ENCODE peak calls at places on chromosomes 5 and 9, in ten cellular contexts. One of them, this sample, is unnamed.

GRCh38 chr9:112751059-112751795 is 667 bp downstream of the SNX30 start:
- DNase-seq in ovary: peak; percentile 31
- DNase-seq in uterus: peak; percentile 35
- DNase-seq in esophagus squamous epithelium: no peak
- DNase-seq in K562: peak; percentile 52
- DNase-seq in heart left ventricle: peak; percentile 40
- DNase-seq in sigmoid colon: peak; percentile 72
- DNase-seq in tibial nerve: no peak
- DNase-seq in transverse colon: peak; percentile 68
- DNase-seq in Peyer's patch: peak; percentile 64
- DNase-seq in this sample: peak; percentile 94

GRCh38 chr9:81239388-81239787 is 450.0 kb downstream of the TLE1 start:
- DNase-seq in ovary: no peak
- DNase-seq in uterus: no peak
- DNase-seq in esophagus squamous epithelium: no peak
- DNase-seq in K562: no peak
- DNase-seq in heart left ventricle: no peak
- DNase-seq in sigmoid colon: no peak
- DNase-seq in tibial nerve: no peak
- DNase-seq in transverse colon: no peak
- DNase-seq in Peyer's patch: no peak
- DNase-seq in this sample: no peak

GRCh38 chr5:173495225-173495904 is 121.1 kb downstream of the BOD1 start:
- DNase-seq in ovary: no peak
- DNase-seq in uterus: no peak
- DNase-seq in esophagus squamous epithelium: no peak
- DNase-seq in K562: no peak
- DNase-seq in heart left ventricle: peak; percentile 34
- DNase-seq in sigmoid colon: no peak
- DNase-seq in tibial nerve: no peak
- DNase-seq in transverse colon: no peak
- DNase-seq in Peyer's patch: no peak
- DNase-seq in this sample: no peak

GRCh38 chr5:170333161-170333909 is 35.8 kb upstream of the LCP2 start:
- DNase-seq in ovary: no peak
- DNase-seq in uterus: no peak
- DNase-seq in esophagus squamous epithelium: no peak
- DNase-seq in K562: no peak
- DNase-seq in heart left ventricle: no peak
- DNase-seq in sigmoid colon: no peak
- DNase-seq in tibial nerve: no peak
- DNase-seq in transverse colon: peak; percentile 43
- DNase-seq in Peyer's patch: peak; percentile 74
- DNase-seq in this sample: no peak

GRCh38 chr5:137617806-137618205 is 118.1 kb downstream of the KLHL3 start:
- DNase-seq in ovary: no peak
- DNase-seq in uterus: no peak
- DNase-seq in esophagus squamous epithelium: no peak
- DNase-seq in K562: no peak
- DNase-seq in heart left ventricle: no peak
- DNase-seq in sigmoid colon: no peak
- DNase-seq in tibial nerve: no peak
- DNase-seq in transverse colon: no peak
- DNase-seq in Peyer's patch: no peak
- DNase-seq in this sample: peak; percentile 42

GRCh38 chr5:54093081-54093492 is 217.3 kb downstream of the ARL15 start:
- DNase-seq in ovary: no peak
- DNase-seq in uterus: no peak
- DNase-seq in esophagus squamous epithelium: no peak
- DNase-seq in K562: no peak
- DNase-seq in heart left ventricle: no peak
- DNase-seq in sigmoid colon: no peak
- DNase-seq in tibial nerve: no peak
- DNase-seq in transverse colon: no peak
- DNase-seq in Peyer's patch: no peak
- DNase-seq in this sample: no peak

GRCh38 chr5:91166040-91166807 is 216.9 kb downstream of the ARRDC3 start:
- DNase-seq in ovary: no peak
- DNase-seq in uterus: no peak
- DNase-seq in esophagus squamous epithelium: no peak
- DNase-seq in K562: no peak
- DNase-seq in heart left ventricle: no peak
- DNase-seq in sigmoid colon: no peak
- DNase-seq in tibial nerve: no peak
- DNase-seq in transverse colon: no peak
- DNase-seq in Peyer's patch: no peak
- DNase-seq in this sample: no peak

GRCh38 chr5:123209163-123210013 is 120.3 kb downstream of the PRDM6 start:
- DNase-seq in ovary: no peak
- DNase-seq in uterus: no peak
- DNase-seq in esophagus squamous epithelium: no peak
- DNase-seq in K562: peak; percentile 49
- DNase-seq in heart left ventricle: no peak
- DNase-seq in sigmoid colon: no peak
- DNase-seq in tibial nerve: no peak
- DNase-seq in transverse colon: no peak
- DNase-seq in Peyer's patch: no peak
- DNase-seq in this sample: peak; percentile 29

GRCh38 chr9:133000842-133001241 is 22.3 kb downstream of the GFI1B start:
- DNase-seq in ovary: no peak
- DNase-seq in uterus: no peak
- DNase-seq in esophagus squamous epithelium: no peak
- DNase-seq in K562: no peak
- DNase-seq in heart left ventricle: no peak
- DNase-seq in sigmoid colon: no peak
- DNase-seq in tibial nerve: no peak
- DNase-seq in transverse colon: no peak
- DNase-seq in Peyer's patch: no peak
- DNase-seq in this sample: no peak

GRCh38 chr9:20305457-20305856 is 316.8 kb downstream of the MLLT3 start:
- DNase-seq in ovary: no peak
- DNase-seq in uterus: no peak
- DNase-seq in esophagus squamous epithelium: no peak
- DNase-seq in K562: no peak
- DNase-seq in heart left ventricle: no peak
- DNase-seq in sigmoid colon: no peak
- DNase-seq in tibial nerve: no peak
- DNase-seq in transverse colon: no peak
- DNase-seq in Peyer's patch: no peak
- DNase-seq in this sample: no peak

GRCh38 chr5:50967388-50968039 is 301.1 kb downstream of the PARP8 start:
- DNase-seq in ovary: no peak
- DNase-seq in uterus: no peak
- DNase-seq in esophagus squamous epithelium: no peak
- DNase-seq in K562: no peak
- DNase-seq in heart left ventricle: peak; percentile 32
- DNase-seq in sigmoid colon: no peak
- DNase-seq in tibial nerve: no peak
- DNase-seq in transverse colon: no peak
- DNase-seq in Peyer's patch: no peak
- DNase-seq in this sample: no peak

GRCh38 chr9:38687992-38688391 is 31.9 kb downstream of the FAM240B start:
- DNase-seq in ovary: no peak
- DNase-seq in uterus: no peak
- DNase-seq in esophagus squamous epithelium: no peak
- DNase-seq in K562: no peak
- DNase-seq in heart left ventricle: no peak
- DNase-seq in sigmoid colon: no peak
- DNase-seq in tibial nerve: no peak
- DNase-seq in transverse colon: no peak
- DNase-seq in Peyer's patch: no peak
- DNase-seq in this sample: no peak

GRCh38 chr5:758698-759053 is 25.9 kb downstream of the ZDHHC11B start:
- DNase-seq in ovary: no peak
- DNase-seq in uterus: peak; percentile 28
- DNase-seq in esophagus squamous epithelium: no peak
- DNase-seq in K562: no peak
- DNase-seq in heart left ventricle: no peak
- DNase-seq in sigmoid colon: no peak
- DNase-seq in tibial nerve: no peak
- DNase-seq in transverse colon: no peak
- DNase-seq in Peyer's patch: no peak
- DNase-seq in this sample: peak; percentile 2

GRCh38 chr5:115778417-115778816 is 38.0 kb downstream of the CDO1 start:
- DNase-seq in ovary: no peak
- DNase-seq in uterus: no peak
- DNase-seq in esophagus squamous epithelium: no peak
- DNase-seq in K562: no peak
- DNase-seq in heart left ventricle: no peak
- DNase-seq in sigmoid colon: no peak
- DNase-seq in tibial nerve: no peak
- DNase-seq in transverse colon: no peak
- DNase-seq in Peyer's patch: no peak
- DNase-seq in this sample: no peak

GRCh38 chr9:83270116-83270515 is 207.2 kb upstream of the RASEF start:
- DNase-seq in ovary: no peak
- DNase-seq in uterus: no peak
- DNase-seq in esophagus squamous epithelium: no peak
- DNase-seq in K562: no peak
- DNase-seq in heart left ventricle: no peak
- DNase-seq in sigmoid colon: no peak
- DNase-seq in tibial nerve: no peak
- DNase-seq in transverse colon: no peak
- DNase-seq in Peyer's patch: no peak
- DNase-seq in this sample: no peak

GRCh38 chr5:150413176-150413901 is 629 bp upstream of the CD74 start:
- DNase-seq in ovary: no peak
- DNase-seq in uterus: no peak
- DNase-seq in esophagus squamous epithelium: no peak
- DNase-seq in K562: no peak
- DNase-seq in heart left ventricle: no peak
- DNase-seq in sigmoid colon: no peak
- DNase-seq in tibial nerve: no peak
- DNase-seq in transverse colon: no peak
- DNase-seq in Peyer's patch: no peak
- DNase-seq in this sample: no peak
- TF ChIP-seq POLR2A in ovary: no peak
- TF ChIP-seq POLR2A in uterus: no peak
- TF ChIP-seq POLR2A in esophagus squamous epithelium: no peak
- TF ChIP-seq POLR2A in K562: no peak
- TF ChIP-seq POLR2A in heart left ventricle: no peak
- TF ChIP-seq POLR2A in sigmoid colon: no peak
- TF ChIP-seq POLR2A in tibial nerve: no peak
- TF ChIP-seq POLR2A in transverse colon: no peak
- TF ChIP-seq POLR2A in Peyer's patch: no peak
- TF ChIP-seq POLR2A in this sample: no peak

GRCh38 chr9:35759795-35760194 is 5.7 kb upstream of the MSMP start:
- DNase-seq in ovary: no peak
- DNase-seq in uterus: no peak
- DNase-seq in esophagus squamous epithelium: no peak
- DNase-seq in K562: no peak
- DNase-seq in heart left ventricle: no peak
- DNase-seq in sigmoid colon: no peak
- DNase-seq in tibial nerve: no peak
- DNase-seq in transverse colon: no peak
- DNase-seq in Peyer's patch: no peak
- DNase-seq in this sample: no peak
- TF ChIP-seq POLR2A in ovary: no peak
- TF ChIP-seq POLR2A in uterus: no peak
- TF ChIP-seq POLR2A in esophagus squamous epithelium: no peak
- TF ChIP-seq POLR2A in K562: no peak
- TF ChIP-seq POLR2A in heart left ventricle: no peak
- TF ChIP-seq POLR2A in sigmoid colon: no peak
- TF ChIP-seq POLR2A in tibial nerve: no peak
- TF ChIP-seq POLR2A in transverse colon: no peak
- TF ChIP-seq POLR2A in Peyer's patch: no peak
- TF ChIP-seq POLR2A in this sample: no peak

DNA sequence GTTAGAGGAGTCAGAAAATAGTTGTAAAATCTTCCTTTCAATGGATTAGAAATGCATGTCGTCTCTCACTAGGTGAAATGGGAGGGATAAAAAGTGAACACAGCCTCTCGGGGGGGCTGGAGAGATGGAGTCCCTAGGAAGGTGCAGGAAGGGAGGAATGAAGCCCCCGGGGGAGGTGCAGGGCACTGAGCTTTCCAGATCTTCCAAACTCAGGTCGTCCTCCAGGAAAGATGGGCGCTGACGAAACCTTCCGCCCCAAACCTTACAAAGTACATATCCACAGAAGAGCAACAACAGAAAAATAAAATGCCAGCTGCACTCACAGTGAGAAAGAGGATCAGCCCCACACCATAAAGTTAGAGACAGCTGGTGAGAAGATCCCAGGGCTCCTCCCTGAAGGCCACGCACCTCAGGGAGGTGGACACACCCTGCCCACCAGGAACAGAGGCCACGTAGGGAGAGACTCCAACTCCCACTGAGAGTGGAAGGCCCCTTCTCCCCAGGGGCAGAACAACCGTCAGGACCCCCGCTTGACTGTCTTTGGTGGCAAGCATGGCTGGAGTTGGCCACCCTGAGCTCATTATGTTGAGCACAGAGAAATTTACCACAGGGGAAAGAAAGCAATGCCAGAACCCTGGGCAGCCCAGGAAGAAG is 174.3 kb downstream of the AUH start:
- DNase-seq in ovary: no peak
- DNase-seq in uterus: no peak
- DNase-seq in esophagus squamous epithelium: no peak
- DNase-seq in K562: no peak
- DNase-seq in heart left ventricle: no peak
- DNase-seq in sigmoid colon: no peak
- DNase-seq in tibial nerve: no peak
- DNase-seq in transverse colon: no peak
- DNase-seq in Peyer's patch: no peak
- DNase-seq in this sample: no peak
- TF ChIP-seq POLR2A in ovary: no peak
- TF ChIP-seq POLR2A in uterus: no peak
- TF ChIP-seq POLR2A in esophagus squamous epithelium: no peak
- TF ChIP-seq POLR2A in K562: no peak
- TF ChIP-seq POLR2A in heart left ventricle: no peak
- TF ChIP-seq POLR2A in sigmoid colon: no peak
- TF ChIP-seq POLR2A in tibial nerve: no peak
- TF ChIP-seq POLR2A in transverse colon: no peak
- TF ChIP-seq POLR2A in Peyer's patch: no peak
- TF ChIP-seq POLR2A in this sample: no peak

DNA sequence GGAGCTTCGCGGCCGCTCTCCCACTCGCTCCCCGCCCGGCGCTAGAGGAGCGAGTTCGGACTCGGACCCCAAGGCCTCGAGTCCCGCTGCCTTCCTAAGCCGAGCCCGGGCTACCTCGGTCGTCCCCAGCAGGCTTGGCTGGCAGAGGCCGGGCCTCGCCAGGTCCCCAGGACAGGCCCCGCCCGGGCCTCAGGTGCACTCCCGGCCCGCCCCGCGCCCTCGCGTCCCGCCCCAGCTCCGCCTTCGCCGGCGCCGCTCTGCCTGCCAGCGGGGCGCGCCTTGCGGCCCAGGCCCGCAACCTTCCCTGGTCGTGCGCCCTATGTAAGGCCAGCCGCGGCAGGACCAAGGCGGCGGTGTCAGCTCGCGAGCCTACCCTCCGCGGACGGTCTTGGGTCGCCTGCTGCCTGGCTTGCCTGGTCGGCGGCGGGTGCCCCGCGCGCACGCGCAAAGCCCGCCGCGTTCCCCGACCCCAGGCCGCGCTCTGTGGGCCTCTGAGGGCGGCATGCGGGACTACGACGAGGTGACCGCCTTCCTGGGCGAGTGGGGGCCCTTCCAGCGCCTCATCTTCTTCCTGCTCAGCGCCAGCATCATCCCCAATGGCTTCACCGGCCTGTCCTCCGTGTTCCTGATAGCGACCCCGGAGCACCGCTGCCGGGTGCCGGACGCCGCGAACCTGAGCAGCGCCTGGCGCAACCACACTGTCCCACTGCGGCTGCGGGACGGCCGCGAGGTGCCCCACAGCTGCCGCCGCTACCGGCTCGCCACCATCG is at the start of gene SLC22A5:
- DNase-seq in ovary: peak; percentile 45
- DNase-seq in uterus: peak; percentile 63
- DNase-seq in esophagus squamous epithelium: no peak
- DNase-seq in K562: peak; percentile 83
- DNase-seq in heart left ventricle: peak; percentile 75
- DNase-seq in sigmoid colon: peak; percentile 74
- DNase-seq in tibial nerve: peak; percentile 46
- DNase-seq in transverse colon: peak; percentile 88
- DNase-seq in Peyer's patch: peak; percentile 67
- DNase-seq in this sample: peak; percentile 44
- TF ChIP-seq POLR2A in ovary: peak; percentile 14
- TF ChIP-seq POLR2A in uterus: no peak
- TF ChIP-seq POLR2A in esophagus squamous epithelium: no peak
- TF ChIP-seq POLR2A in K562: peak; percentile 73
- TF ChIP-seq POLR2A in heart left ventricle: no peak
- TF ChIP-seq POLR2A in sigmoid colon: no peak
- TF ChIP-seq POLR2A in tibial nerve: peak; percentile 52
- TF ChIP-seq POLR2A in transverse colon: peak; percentile 82
- TF ChIP-seq POLR2A in Peyer's patch: peak; percentile 87
- TF ChIP-seq POLR2A in this sample: peak; percentile 56

This sample was measured in H54.